ENCODE peak calls at places on chromosomes 2 and 18, in four cellular contexts. One of them, this sample, is unnamed.

GRCh38 chr2:74438248-74438647 is 3.5 kb downstream of the RTKN start:
- DNase-seq in ELR: no peak
- DNase-seq in stimulated activated CD4-positive, alpha-beta T cell treated with anti-CD3 and anti-CD28 coated beads, Interleukin-15, amount 100 ng/mL, for 24 hours: no peak
- DNase-seq in ureter: no peak
- DNase-seq in this sample: no peak

GRCh38 chr2:182784777-182785176 is 68.7 kb downstream of the DNAJC10 start:
- DNase-seq in stimulated activated CD4-positive, alpha-beta T cell treated with anti-CD3 and anti-CD28 coated beads, Interleukin-15, amount 100 ng/mL, for 24 hours: no peak
- DNase-seq in ELR: peak; percentile 67
- DNase-seq in ureter: no peak
- DNase-seq in this sample: no peak

GRCh38 chr18:21669736-21670135 is 34.8 kb downstream of the ABHD3 start:
- DNase-seq in ureter: no peak
- DNase-seq in ELR: peak; percentile 48
- DNase-seq in stimulated activated CD4-positive, alpha-beta T cell treated with anti-CD3 and anti-CD28 coated beads, Interleukin-15, amount 100 ng/mL, for 24 hours: no peak
- DNase-seq in this sample: no peak

GRCh38 chr2:102753563-102754159 is 8.2 kb upstream of the TMEM182 start:
- DNase-seq in stimulated activated CD4-positive, alpha-beta T cell treated with anti-CD3 and anti-CD28 coated beads, Interleukin-15, amount 100 ng/mL, for 24 hours: peak; percentile 33
- DNase-seq in ureter: no peak
- DNase-seq in ELR: peak; percentile 65
- DNase-seq in this sample: no peak

GRCh38 chr18:34978953-34979608 is 62.1 kb upstream of the MAPRE2 start:
- DNase-seq in stimulated activated CD4-positive, alpha-beta T cell treated with anti-CD3 and anti-CD28 coated beads, Interleukin-15, amount 100 ng/mL, for 24 hours: peak; percentile 87
- DNase-seq in ureter: peak; percentile 77
- DNase-seq in ELR: peak; percentile 96
- DNase-seq in this sample: peak; percentile 80

GRCh38 chr2:236536727-236537398 is 32.8 kb upstream of the ACKR3 start:
- DNase-seq in stimulated activated CD4-positive, alpha-beta T cell treated with anti-CD3 and anti-CD28 coated beads, Interleukin-15, amount 100 ng/mL, for 24 hours: peak; percentile 64
- DNase-seq in ureter: no peak
- DNase-seq in ELR: no peak
- DNase-seq in this sample: no peak

GRCh38 chr18:6521804-6522418 is 107.2 kb upstream of the L3MBTL4 start:
- DNase-seq in ELR: peak; percentile 21
- DNase-seq in stimulated activated CD4-positive, alpha-beta T cell treated with anti-CD3 and anti-CD28 coated beads, Interleukin-15, amount 100 ng/mL, for 24 hours: peak; percentile 24
- DNase-seq in ureter: no peak
- DNase-seq in this sample: no peak

GRCh38 chr2:47652041-47652713 is 130.8 kb upstream of the MSH6 start:
- DNase-seq in ELR: no peak
- DNase-seq in stimulated activated CD4-positive, alpha-beta T cell treated with anti-CD3 and anti-CD28 coated beads, Interleukin-15, amount 100 ng/mL, for 24 hours: no peak
- DNase-seq in ureter: no peak
- DNase-seq in this sample: no peak

GRCh38 chr2:142323206-142323605 is 192.4 kb upstream of the LRP1B start:
- DNase-seq in ELR: no peak
- DNase-seq in ureter: no peak
- DNase-seq in stimulated activated CD4-positive, alpha-beta T cell treated with anti-CD3 and anti-CD28 coated beads, Interleukin-15, amount 100 ng/mL, for 24 hours: no peak
- DNase-seq in this sample: no peak

GRCh38 chr2:191560594-191560993 is 117.3 kb upstream of the NABP1 start:
- DNase-seq in ureter: no peak
- DNase-seq in ELR: no peak
- DNase-seq in stimulated activated CD4-positive, alpha-beta T cell treated with anti-CD3 and anti-CD28 coated beads, Interleukin-15, amount 100 ng/mL, for 24 hours: no peak
- DNase-seq in this sample: no peak

GRCh38 chr2:127655209-127656073 is 9.5 kb downstream of the GPR17 start:
- DNase-seq in stimulated activated CD4-positive, alpha-beta T cell treated with anti-CD3 and anti-CD28 coated beads, Interleukin-15, amount 100 ng/mL, for 24 hours: no peak
- DNase-seq in ureter: no peak
- DNase-seq in ELR: no peak
- DNase-seq in this sample: peak; percentile 74

GRCh38 chr2:175457846-175458408 is 276.4 kb upstream of the ATP5MC3 start:
- DNase-seq in stimulated activated CD4-positive, alpha-beta T cell treated with anti-CD3 and anti-CD28 coated beads, Interleukin-15, amount 100 ng/mL, for 24 hours: no peak
- DNase-seq in ELR: no peak
- DNase-seq in ureter: no peak
- DNase-seq in this sample: no peak

GRCh38 chr2:95526360-95527341 is 42.1 kb upstream of the TRIM43B start:
- DNase-seq in ELR: peak; percentile 78
- DNase-seq in ureter: peak; percentile 86
- DNase-seq in stimulated activated CD4-positive, alpha-beta T cell treated with anti-CD3 and anti-CD28 coated beads, Interleukin-15, amount 100 ng/mL, for 24 hours: peak; percentile 82
- DNase-seq in this sample: peak; percentile 86

GRCh38 chr2:7704296-7704865 is 787.2 kb downstream of the RNF144A start:
- DNase-seq in ureter: no peak
- DNase-seq in ELR: no peak
- DNase-seq in stimulated activated CD4-positive, alpha-beta T cell treated with anti-CD3 and anti-CD28 coated beads, Interleukin-15, amount 100 ng/mL, for 24 hours: no peak
- DNase-seq in this sample: no peak

GRCh38 chr18:2104620-2105462 is 466.5 kb downstream of the METTL4 start:
- DNase-seq in ELR: peak; percentile 63
- DNase-seq in ureter: no peak
- DNase-seq in stimulated activated CD4-positive, alpha-beta T cell treated with anti-CD3 and anti-CD28 coated beads, Interleukin-15, amount 100 ng/mL, for 24 hours: peak; percentile 57
- DNase-seq in this sample: no peak

GRCh38 chr2:15809504-15809903 is 130.8 kb upstream of the MYCN start:
- DNase-seq in ELR: no peak
- DNase-seq in stimulated activated CD4-positive, alpha-beta T cell treated with anti-CD3 and anti-CD28 coated beads, Interleukin-15, amount 100 ng/mL, for 24 hours: no peak
- DNase-seq in ureter: no peak
- DNase-seq in this sample: no peak

GRCh38 chr2:57598552-57598951 is 448.1 kb upstream of the VRK2 start:
- DNase-seq in ureter: no peak
- DNase-seq in stimulated activated CD4-positive, alpha-beta T cell treated with anti-CD3 and anti-CD28 coated beads, Interleukin-15, amount 100 ng/mL, for 24 hours: no peak
- DNase-seq in ELR: no peak
- DNase-seq in this sample: no peak

GRCh38 chr2:63862802-63863201 is 21.1 kb downstream of the UGP2 start:
- DNase-seq in stimulated activated CD4-positive, alpha-beta T cell treated with anti-CD3 and anti-CD28 coated beads, Interleukin-15, amount 100 ng/mL, for 24 hours: no peak
- DNase-seq in ELR: no peak
- DNase-seq in ureter: no peak
- DNase-seq in this sample: no peak

GRCh38 chr2:25380586-25381360 is 39.0 kb upstream of the DNMT3A start:
- DNase-seq in stimulated activated CD4-positive, alpha-beta T cell treated with anti-CD3 and anti-CD28 coated beads, Interleukin-15, amount 100 ng/mL, for 24 hours: no peak
- DNase-seq in ureter: no peak
- DNase-seq in ELR: no peak
- DNase-seq in this sample: peak; percentile 31

GRCh38 chr2:114022360-114023085 is 132.6 kb downstream of the ACTR3 start:
- DNase-seq in ureter: no peak
- DNase-seq in ELR: peak; percentile 86
- DNase-seq in stimulated activated CD4-positive, alpha-beta T cell treated with anti-CD3 and anti-CD28 coated beads, Interleukin-15, amount 100 ng/mL, for 24 hours: no peak
- DNase-seq in this sample: no peak

GRCh38 chr2:109242654-109243331 is 113.8 kb downstream of the SH3RF3 start:
- DNase-seq in ureter: no peak
- DNase-seq in ELR: peak; percentile 86
- DNase-seq in stimulated activated CD4-positive, alpha-beta T cell treated with anti-CD3 and anti-CD28 coated beads, Interleukin-15, amount 100 ng/mL, for 24 hours: no peak
- DNase-seq in this sample: no peak

GRCh38 chr2:226963528-226963927 is 127.7 kb downstream of the RHBDD1 start:
- DNase-seq in stimulated activated CD4-positive, alpha-beta T cell treated with anti-CD3 and anti-CD28 coated beads, Interleukin-15, amount 100 ng/mL, for 24 hours: no peak
- DNase-seq in ELR: peak; percentile 71
- DNase-seq in ureter: no peak
- DNase-seq in this sample: no peak

GRCh38 chr2:129331638-129332037 is 647.8 kb upstream of the RAB6C start:
- DNase-seq in ELR: no peak
- DNase-seq in stimulated activated CD4-positive, alpha-beta T cell treated with anti-CD3 and anti-CD28 coated beads, Interleukin-15, amount 100 ng/mL, for 24 hours: no peak
- DNase-seq in ureter: no peak
- DNase-seq in this sample: no peak

GRCh38 chr2:205687018-205687956 is 5.0 kb downstream of the NRP2 start:
- DNase-seq in stimulated activated CD4-positive, alpha-beta T cell treated with anti-CD3 and anti-CD28 coated beads, Interleukin-15, amount 100 ng/mL, for 24 hours: no peak
- DNase-seq in ureter: peak; percentile 49
- DNase-seq in ELR: no peak
- DNase-seq in this sample: no peak

GRCh38 chr2:191566347-191566746 is 111.6 kb upstream of the NABP1 start:
- DNase-seq in stimulated activated CD4-positive, alpha-beta T cell treated with anti-CD3 and anti-CD28 coated beads, Interleukin-15, amount 100 ng/mL, for 24 hours: peak; percentile 81
- DNase-seq in ELR: peak; percentile 89
- DNase-seq in ureter: peak; percentile 51
- DNase-seq in this sample: no peak

GRCh38 chr2:29017716-29018275 is 36.7 kb downstream of the TOGARAM2 start:
- DNase-seq in stimulated activated CD4-positive, alpha-beta T cell treated with anti-CD3 and anti-CD28 coated beads, Interleukin-15, amount 100 ng/mL, for 24 hours: no peak
- DNase-seq in ureter: no peak
- DNase-seq in ELR: no peak
- DNase-seq in this sample: peak; percentile 34

GRCh38 chr2:27407798-27408491 is 1.4 kb downstream of the PPM1G start:
- DNase-seq in ELR: peak; percentile 79
- DNase-seq in stimulated activated CD4-positive, alpha-beta T cell treated with anti-CD3 and anti-CD28 coated beads, Interleukin-15, amount 100 ng/mL, for 24 hours: no peak
- DNase-seq in ureter: no peak
- DNase-seq in this sample: no peak

GRCh38 chr2:1856922-1857321 is 112.6 kb upstream of the PXDN start:
- DNase-seq in ureter: no peak
- DNase-seq in ELR: no peak
- DNase-seq in stimulated activated CD4-positive, alpha-beta T cell treated with anti-CD3 and anti-CD28 coated beads, Interleukin-15, amount 100 ng/mL, for 24 hours: no peak
- DNase-seq in this sample: no peak

GRCh38 chr2:191894681-191895147 is 47.8 kb upstream of the CAVIN2 start:
- DNase-seq in ureter: no peak
- DNase-seq in ELR: peak; percentile 95
- DNase-seq in stimulated activated CD4-positive, alpha-beta T cell treated with anti-CD3 and anti-CD28 coated beads, Interleukin-15, amount 100 ng/mL, for 24 hours: no peak
- DNase-seq in this sample: no peak

GRCh38 chr2:28691774-28692281 is 59.8 kb upstream of the PPP1CB start:
- DNase-seq in ELR: peak; percentile 76
- DNase-seq in ureter: peak; percentile 60
- DNase-seq in stimulated activated CD4-positive, alpha-beta T cell treated with anti-CD3 and anti-CD28 coated beads, Interleukin-15, amount 100 ng/mL, for 24 hours: no peak
- DNase-seq in this sample: no peak